ENCODE peak calls at places on chromosomes 13 and 19, in nine cellular contexts. H, P, Z, T, V, N, D, I and R are unnamed samples.

GRCh38 chr13:76816394-76816793 is 69.8 kb downstream of the KCTD12 start:
- DNase-seq in H (no peak), P (no peak), Z (no peak), T (no peak), V (no peak), N (no peak), D (no peak), I (no peak), R (no peak)

GRCh38 chr13:108787709-108788394 is 158.4 kb downstream of the MYO16 start:
- DNase-seq in H (no peak), P (no peak), Z (no peak), T (no peak), V (no peak), N (no peak), D (no peak), I (no peak), R (no peak)

GRCh38 chr13:19685034-19685433 is 51.6 kb downstream of the MPHOSPH8 start:
- DNase-seq in H (peak; percentile 86), P (no peak), Z (no peak), T (no peak), V (no peak), N (no peak), D (no peak), I (peak; percentile 65), R (no peak)

GRCh38 chr13:50393641-50394040 is 378.4 kb downstream of the KCNRG start:
- DNase-seq in H (no peak), P (no peak), Z (peak; percentile 28), T (no peak), V (no peak), N (no peak), D (no peak), I (no peak), R (no peak)

GRCh38 chr13:63436288-63436687 is 2020.6 kb upstream of the PCDH20 start:
- DNase-seq in H (no peak), P (no peak), Z (no peak), T (no peak), V (no peak), N (no peak), D (no peak), I (no peak), R (no peak)

GRCh38 chr13:33284016-33284415 is 1.5 kb downstream of the STARD13 start:
- DNase-seq in H (no peak), P (no peak), Z (no peak), T (no peak), V (no peak), N (no peak), D (no peak), I (no peak), R (no peak)

GRCh38 chr13:65907656-65908441 is 1322.3 kb downstream of the PCDH9 start:
- DNase-seq in H (no peak), P (no peak), Z (no peak), T (no peak), V (no peak), N (no peak), D (no peak), I (no peak), R (no peak)

GRCh38 chr19:31119951-31120690 is 229.1 kb downstream of the TSHZ3 start:
- DNase-seq in H (no peak), P (no peak), Z (no peak), T (no peak), V (no peak), N (no peak), D (no peak), I (no peak), R (no peak)

GRCh38 chr13:44583126-44583525 is 7.0 kb upstream of the TSC22D1 start:
- DNase-seq in H (no peak), P (no peak), Z (no peak), T (no peak), V (no peak), N (no peak), D (no peak), I (no peak), R (no peak)

GRCh38 chr19:18109731-18110671 is 12.4 kb downstream of the MAST3 start:
- DNase-seq in H (peak; percentile 77), P (no peak), Z (peak; percentile 37), T (peak; percentile 54), V (no peak), N (peak; percentile 94), D (no peak), I (peak; percentile 89), R (no peak)

GRCh38 chr19:56120371-56121179 is 520 bp downstream of the ZNF787 start:
- DNase-seq in H (peak; percentile 87), P (peak; percentile 43), Z (peak; percentile 56), T (peak; percentile 84), V (no peak), N (peak; percentile 96), D (no peak), I (peak; percentile 94), R (peak; percentile 45)

GRCh38 chr19:44839272-44839671 is 6.8 kb upstream of the NECTIN2 start:
- DNase-seq in H (no peak), P (no peak), Z (no peak), T (no peak), V (no peak), N (no peak), D (no peak), I (no peak), R (no peak)

GRCh38 chr13:91580749-91581148 is 182.3 kb downstream of the GPC5 start:
- DNase-seq in H (no peak), P (no peak), Z (no peak), T (no peak), V (no peak), N (no peak), D (no peak), I (no peak), R (no peak)

GRCh38 chr13:29125145-29125933 is 305.2 kb downstream of the MTUS2 start:
- DNase-seq in H (no peak), P (no peak), Z (no peak), T (no peak), V (no peak), N (no peak), D (no peak), I (no peak), R (no peak)

GRCh38 chr13:43229506-43229905 is 206.1 kb downstream of the DNAJC15 start:
- DNase-seq in H (no peak), P (no peak), Z (no peak), T (no peak), V (peak; percentile 38), N (no peak), D (peak; percentile 17), I (no peak), R (no peak)

GRCh38 chr19:32798201-32798600 is 71.4 kb downstream of the SLC7A9 start:
- DNase-seq in H (no peak), P (no peak), Z (no peak), T (no peak), V (no peak), N (no peak), D (no peak), I (no peak), R (no peak)

GRCh38 chr13:41054212-41054877 is 7.0 kb upstream of the WBP4 start:
- DNase-seq in H (peak; percentile 87), P (no peak), Z (peak; percentile 9), T (no peak), V (peak; percentile 67), N (no peak), D (peak; percentile 55), I (no peak), R (no peak)

GRCh38 chr19:5038631-5039271 is 69.8 kb downstream of the KDM4B start:
- DNase-seq in H (peak; percentile 23), P (no peak), Z (no peak), T (no peak), V (no peak), N (peak; percentile 45), D (no peak), I (peak; percentile 77), R (no peak)
- TF ChIP-seq CTCF in H (no peak), P (peak; percentile 24), Z (peak; percentile 62), T (peak; percentile 12), V (peak; percentile 54), N (peak; percentile 43), D (peak; percentile 67), I (peak; percentile 25), R (peak; percentile 61)

GRCh38 chr13:60230593-60230992 is 66.9 kb upstream of the DIAPH3 start:
- DNase-seq in H (no peak), P (no peak), Z (no peak), T (no peak), V (no peak), N (no peak), D (no peak), I (no peak), R (no peak)

GRCh38 chr13:60221581-60221980 is 57.9 kb upstream of the DIAPH3 start:
- DNase-seq in H (no peak), P (no peak), Z (no peak), T (no peak), V (no peak), N (peak; percentile 56), D (no peak), I (no peak), R (no peak)

GRCh38 chr13:60229708-60230272 is 66.1 kb upstream of the DIAPH3 start:
- DNase-seq in H (no peak), P (no peak), Z (no peak), T (no peak), V (no peak), N (no peak), D (no peak), I (no peak), R (no peak)

GRCh38 chr13:60227168-60227567 is 63.4 kb upstream of the DIAPH3 start:
- DNase-seq in H (no peak), P (no peak), Z (no peak), T (no peak), V (no peak), N (no peak), D (no peak), I (no peak), R (no peak)

GRCh38 chr13:60226507-60226906 is 62.8 kb upstream of the DIAPH3 start:
- DNase-seq in H (peak; percentile 23), P (no peak), Z (no peak), T (no peak), V (no peak), N (no peak), D (no peak), I (no peak), R (no peak)
- TF ChIP-seq CTCF in H (no peak), P (no peak), Z (peak; percentile 46), T (no peak), V (peak; percentile 50), N (no peak), D (peak; percentile 55), I (peak; percentile 19), R (peak; percentile 37)

DNA sequence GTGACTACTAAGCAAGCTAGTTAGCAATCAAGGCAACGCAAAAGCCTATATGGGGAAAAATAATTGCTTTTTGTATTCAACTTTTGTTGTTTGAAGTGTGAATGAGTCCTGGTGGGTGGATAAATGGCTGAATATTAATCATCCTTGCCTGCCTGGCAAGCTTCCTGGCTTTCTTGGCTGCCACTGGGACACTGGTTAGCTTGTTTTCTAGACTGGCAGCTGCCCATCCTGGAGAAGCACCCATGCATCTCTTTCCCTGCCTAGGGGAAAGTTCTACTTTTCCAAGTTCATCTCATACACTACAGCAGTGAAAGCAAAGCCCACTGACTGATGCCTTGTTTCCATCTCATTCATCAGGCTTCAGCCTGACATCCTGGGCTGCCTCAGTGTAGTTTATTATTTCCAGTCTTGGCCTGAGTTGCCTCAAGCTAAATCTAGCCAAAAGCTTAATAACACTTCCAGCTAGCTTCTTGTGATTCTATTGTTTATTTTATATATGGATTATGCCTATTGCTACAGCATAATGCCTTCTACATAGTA is 244.8 kb downstream of the PCDH20 start:
- DNase-seq in H (no peak), P (no peak), Z (no peak), T (no peak), V (no peak), N (no peak), D (no peak), I (peak; percentile 31), R (no peak)
- TF ChIP-seq CTCF in H (no peak), P (no peak), Z (no peak), T (no peak), V (no peak), N (no peak), D (no peak), I (no peak), R (no peak)

GRCh38 chr13:26362261-26362660 is 108.3 kb downstream of the CDK8 start:
- DNase-seq in H (no peak), P (no peak), Z (no peak), T (no peak), V (no peak), N (no peak), D (no peak), I (no peak), R (no peak)
- TF ChIP-seq CTCF in H (no peak), P (no peak), Z (no peak), T (no peak), V (no peak), N (no peak), D (no peak), I (no peak), R (no peak)